ENCODE peak calls at places on chromosomes 16 and 17, in four cellular contexts. E, S, X and V are unnamed samples.

GRCh38 chr16:11612110-11612981 is 25.6 kb upstream of the LITAF start:
- DNase-seq in E (no peak), S (no peak), X (peak; percentile 93), V (peak; percentile 90)

GRCh38 chr16:86343111-86343642 is 167.2 kb upstream of the FOXF1 start:
- DNase-seq in E (no peak), S (no peak), X (no peak), V (no peak)

GRCh38 chr16:48383877-48384304 is 1.3 kb downstream of the SIAH1 start:
- DNase-seq in E (no peak), S (no peak), X (no peak), V (no peak)

GRCh38 chr17:57092779-57093178 is 7.7 kb downstream of the AKAP1 start:
- DNase-seq in E (no peak), S (no peak), X (no peak), V (no peak)

GRCh38 chr17:50684612-50685333 is 22.9 kb downstream of the ANKRD40 start:
- DNase-seq in E (no peak), S (peak; percentile 68), X (no peak), V (no peak)

GRCh38 chr16:67786491-67786890 is 19.9 kb downstream of the RANBP10 start:
- DNase-seq in E (no peak), S (no peak), X (no peak), V (no peak)

GRCh38 chr16:55476625-55477533 is 2.1 kb upstream of the MMP2 start:
- DNase-seq in E (no peak), S (no peak), X (no peak), V (no peak)

GRCh38 chr17:7403043-7403901 is 625 bp downstream of the TMEM256 start:
- DNase-seq in E (peak; percentile 43), S (no peak), X (peak; percentile 84), V (no peak)

GRCh38 chr17:82244413-82245140 is 15.7 kb downstream of the SLC16A3 start:
- DNase-seq in E (no peak), S (no peak), X (peak; percentile 77), V (peak; percentile 40)

GRCh38 chr17:63279498-63280230 is 166.4 kb downstream of the CYB561 start:
- DNase-seq in E (no peak), S (no peak), X (no peak), V (no peak)

GRCh38 chr17:79126139-79126538 is 51.5 kb downstream of the ENGASE start:
- DNase-seq in E (no peak), S (no peak), X (no peak), V (no peak)

GRCh38 chr17:40327735-40328385 is 18.9 kb downstream of the RARA start:
- DNase-seq in E (no peak), S (no peak), X (peak; percentile 81), V (peak; percentile 54)

GRCh38 chr17:45584092-45585036 is 93.8 kb upstream of the PLEKHM1 start:
- DNase-seq in E (peak; percentile 73), S (no peak), X (peak; percentile 98), V (peak; percentile 73)

GRCh38 chr17:48575066-48575582 is 3.0 kb downstream of the HOXB4 start:
- DNase-seq in E (no peak), S (no peak), X (no peak), V (no peak)

GRCh38 chr16:80804061-80804450 is 342 bp downstream of the CDYL2 start:
- DNase-seq in E (peak; percentile 15), S (no peak), X (peak; percentile 87), V (peak; percentile 78)

GRCh38 chr17:57945999-57946797 is 9.0 kb downstream of the CUEDC1 start:
- DNase-seq in E (no peak), S (no peak), X (no peak), V (no peak)

GRCh38 chr16:88938119-88938932 is 38.7 kb downstream of the CBFA2T3 start:
- DNase-seq in E (no peak), S (no peak), X (peak; percentile 76), V (no peak)

GRCh38 chr16:1916654-1916990 is 1.6 kb downstream of the HS3ST6 start:
- DNase-seq in E (no peak), S (no peak), X (no peak), V (no peak)

GRCh38 chr17:50604470-50604869 is 30.2 kb upstream of the ABCC3 start:
- DNase-seq in E (no peak), S (no peak), X (peak; percentile 82), V (peak; percentile 57)

GRCh38 chr17:45270828-45271418 is 9.0 kb upstream of the SPATA32 start:
- DNase-seq in E (peak; percentile 26), S (no peak), X (peak; percentile 86), V (no peak)

GRCh38 chr16:75052481-75053211 is 53.8 kb downstream of the ZNRF1 start:
- DNase-seq in E (no peak), S (no peak), X (no peak), V (no peak)

GRCh38 chr17:81665205-81666091 is 957 bp downstream of the OXLD1 start:
- DNase-seq in E (no peak), S (no peak), X (no peak), V (peak; percentile 62)

GRCh38 chr16:69199382-69199781 is 12.4 kb downstream of the SNTB2 start:
- DNase-seq in E (no peak), S (no peak), X (no peak), V (no peak)

GRCh38 chr16:17266606-17267313 is 204.0 kb downstream of the XYLT1 start:
- DNase-seq in E (no peak), S (no peak), X (no peak), V (no peak)

GRCh38 chr17:50028207-50029120 is 27.4 kb upstream of the ITGA3 start:
- DNase-seq in E (no peak), S (peak; percentile 62), X (no peak), V (peak; percentile 63)

GRCh38 chr16:1614226-1615102 is 2.3 kb downstream of the CRAMP1 start:
- DNase-seq in E (no peak), S (no peak), X (peak; percentile 81), V (no peak)

GRCh38 chr17:46088595-46088994 is 89.5 kb downstream of the STH start:
- DNase-seq in E (no peak), S (no peak), X (no peak), V (no peak)

GRCh38 chr16:842061-842476 is 41.5 kb upstream of the GNG13 start:
- DNase-seq in E (no peak), S (no peak), X (no peak), V (no peak)

GRCh38 chr16:8571061-8571596 is 19.2 kb downstream of the TMEM114 start:
- DNase-seq in E (no peak), S (no peak), X (no peak), V (no peak)

GRCh38 chr17:48484850-48485249 is 46.0 kb downstream of the HOXB1 start:
- DNase-seq in E (no peak), S (no peak), X (no peak), V (no peak)

GRCh38 chr17:35086931-35087573 is 23.5 kb upstream of the RFFL start:
- DNase-seq in E (no peak), S (no peak), X (no peak), V (no peak)

GRCh38 chr17:10018461-10018891 is 113.4 kb upstream of the RCVRN start:
- DNase-seq in E (no peak), S (no peak), X (no peak), V (no peak)

GRCh38 chr17:57574040-57574513 is 171.0 kb downstream of the CCDC182 start:
- DNase-seq in E (no peak), S (no peak), X (no peak), V (no peak)

GRCh38 chr16:15654591-15654990 is 4.5 kb downstream of the NDE1 start:
- DNase-seq in E (no peak), S (no peak), X (no peak), V (no peak)

GRCh38 chr17:21095735-21096134 is 31.0 kb upstream of the DHRS7B start:
- DNase-seq in E (no peak), S (no peak), X (no peak), V (no peak)

GRCh38 chr17:60724647-60725046 is 47.0 kb downstream of the BCAS3 start:
- DNase-seq in E (no peak), S (no peak), X (no peak), V (no peak)

GRCh38 chr17:64264891-64265290 is 1.8 kb upstream of the TEX2 start:
- DNase-seq in E (no peak), S (no peak), X (no peak), V (no peak)

GRCh38 chr16:50841081-50841886 is 99.4 kb downstream of the CYLD start:
- DNase-seq in E (no peak), S (no peak), X (no peak), V (no peak)

GRCh38 chr16:84990782-84991181 is 20.6 kb downstream of the ZDHHC7 start:
- DNase-seq in E (no peak), S (no peak), X (peak; percentile 67), V (peak; percentile 36)

GRCh38 chr16:84995666-84996065 is 15.7 kb downstream of the ZDHHC7 start:
- DNase-seq in E (no peak), S (no peak), X (peak; percentile 69), V (peak; percentile 51)

GRCh38 chr16:84993926-84994325 is 17.4 kb downstream of the ZDHHC7 start:
- DNase-seq in E (no peak), S (no peak), X (peak; percentile 69), V (peak; percentile 40)

GRCh38 chr16:84989791-84990620 is 21.3 kb downstream of the ZDHHC7 start:
- DNase-seq in E (no peak), S (no peak), X (peak; percentile 66), V (peak; percentile 33)

DNA sequence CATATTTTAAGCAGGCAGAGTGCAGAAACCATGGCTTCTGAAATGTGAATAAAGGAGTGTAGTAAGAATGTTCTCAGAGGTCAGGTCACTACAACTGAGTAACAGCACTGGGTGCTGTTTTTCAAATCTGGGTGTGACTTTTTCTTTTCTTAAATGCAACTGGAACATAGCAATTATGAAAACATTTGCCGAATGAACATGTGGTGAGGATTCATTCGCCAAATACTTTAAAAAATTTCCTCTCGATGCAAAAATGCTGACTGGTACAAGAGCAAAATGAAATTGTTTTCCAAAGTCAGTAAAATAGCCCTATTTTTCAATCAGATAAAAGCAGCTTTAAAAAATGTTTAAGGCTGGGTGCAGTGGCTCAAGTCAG is 18.6 kb downstream of the ZDHHC7 start:
- DNase-seq in E (no peak), S (no peak), X (no peak), V (no peak)
- H3K27ac ChIP-seq in E (no peak overlapping the region), S (peak overlapping the region; percentile 64), X (no peak overlapping the region), V (peak overlapping the region; percentile 79)

DNA sequence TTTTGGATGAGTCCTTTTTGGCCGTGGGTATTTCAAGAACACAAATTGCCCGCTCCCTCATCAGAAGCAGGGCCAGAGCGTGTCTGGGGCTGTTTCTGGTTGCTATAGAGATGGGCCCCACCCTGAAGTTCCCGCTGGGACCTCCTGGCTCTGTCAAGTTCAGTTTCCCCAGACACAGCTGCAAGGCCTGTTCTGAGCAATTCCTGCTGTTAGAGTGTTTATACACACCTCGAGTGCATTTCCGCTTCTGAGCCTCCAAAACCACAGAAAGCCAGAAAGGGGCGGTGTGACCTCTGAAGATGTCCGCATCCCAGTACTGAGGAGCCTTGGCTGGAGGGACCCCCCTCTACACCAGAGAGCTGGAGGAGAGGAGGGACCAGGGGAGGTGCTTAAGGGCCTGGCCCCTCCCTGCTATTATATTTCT is 9.3 kb upstream of the WBP2 start:
- DNase-seq in E (no peak), S (no peak), X (peak; percentile 76), V (peak; percentile 64)
- H3K4me3 ChIP-seq in E (no peak overlapping the region), S (no peak overlapping the region), X (no peak overlapping the region), V (no peak overlapping the region)

GRCh38 chr17:72206376-72206775 is 85.6 kb downstream of the SOX9 start:
- DNase-seq in E (no peak), S (no peak), X (no peak), V (no peak)

GRCh38 chr17:72208832-72209231 is 88.0 kb downstream of the SOX9 start:
- DNase-seq in E (no peak), S (no peak), X (no peak), V (no peak)

GRCh38 chr17:72205357-72205756 is 84.5 kb downstream of the SOX9 start:
- DNase-seq in E (no peak), S (no peak), X (no peak), V (no peak)

GRCh38 chr17:72205801-72206200 is 85.0 kb downstream of the SOX9 start:
- DNase-seq in E (no peak), S (no peak), X (no peak), V (no peak)
- H3K27ac ChIP-seq in E (no peak overlapping the region), S (no peak overlapping the region), X (no peak overlapping the region), V (no peak overlapping the region)

GRCh38 chr17:68585643-68586042 is 15.5 kb downstream of the FAM20A start:
- DNase-seq in E (no peak), S (no peak), X (no peak), V (no peak)
- H3K4me3 ChIP-seq in E (no peak overlapping the region), S (no peak overlapping the region), X (no peak overlapping the region), V (no peak overlapping the region)